ENCODE peak calls at places on chromosomes 1 and 21, in eight cellular contexts. One of them, this sample, is unnamed.

GRCh38 chr1:6544831-6545230 is 9.5 kb downstream of the NOL9 start:
- DNase-seq in B cell: no peak
- DNase-seq in GM06990: no peak
- DNase-seq in cardiac fibroblast: peak; percentile 14
- DNase-seq in Panc1: no peak
- DNase-seq in lower lobe of right lung: no peak
- DNase-seq in foreskin fibroblast: peak; percentile 27
- DNase-seq in left lung: no peak
- DNase-seq in this sample: no peak

GRCh38 chr1:212514056-212514614 is 81.4 kb downstream of the NENF start:
- DNase-seq in left lung: peak; percentile 79
- DNase-seq in foreskin fibroblast: peak; percentile 28
- DNase-seq in Panc1: no peak
- DNase-seq in B cell: no peak
- DNase-seq in lower lobe of right lung: peak; percentile 60
- DNase-seq in GM06990: no peak
- DNase-seq in cardiac fibroblast: peak; percentile 35
- DNase-seq in this sample: no peak

GRCh38 chr1:36851087-36851486 is 183.2 kb downstream of the GRIK3 start:
- DNase-seq in left lung: no peak
- DNase-seq in Panc1: no peak
- DNase-seq in B cell: no peak
- DNase-seq in foreskin fibroblast: no peak
- DNase-seq in cardiac fibroblast: no peak
- DNase-seq in GM06990: no peak
- DNase-seq in lower lobe of right lung: no peak
- DNase-seq in this sample: no peak

GRCh38 chr21:25901580-25901979 is 166.8 kb downstream of the GABPA start:
- DNase-seq in GM06990: no peak
- DNase-seq in B cell: no peak
- DNase-seq in Panc1: no peak
- DNase-seq in foreskin fibroblast: peak; percentile 32
- DNase-seq in lower lobe of right lung: no peak
- DNase-seq in cardiac fibroblast: no peak
- DNase-seq in left lung: no peak
- DNase-seq in this sample: no peak

GRCh38 chr1:208177656-208178055 is 66.5 kb downstream of the PLXNA2 start:
- DNase-seq in left lung: no peak
- DNase-seq in GM06990: no peak
- DNase-seq in Panc1: no peak
- DNase-seq in lower lobe of right lung: no peak
- DNase-seq in cardiac fibroblast: no peak
- DNase-seq in foreskin fibroblast: no peak
- DNase-seq in B cell: no peak
- DNase-seq in this sample: peak; percentile 27

GRCh38 chr21:34022557-34023335 is 50.6 kb upstream of the MRPS6 start:
- DNase-seq in left lung: no peak
- DNase-seq in B cell: peak; percentile 60
- DNase-seq in lower lobe of right lung: peak; percentile 51
- DNase-seq in Panc1: no peak
- DNase-seq in cardiac fibroblast: no peak
- DNase-seq in foreskin fibroblast: peak; percentile 44
- DNase-seq in GM06990: peak; percentile 41
- DNase-seq in this sample: no peak

GRCh38 chr1:6300342-6301141 is 39.6 kb upstream of the GPR153 start:
- DNase-seq in left lung: no peak
- DNase-seq in cardiac fibroblast: no peak
- DNase-seq in foreskin fibroblast: no peak
- DNase-seq in GM06990: no peak
- DNase-seq in lower lobe of right lung: no peak
- DNase-seq in Panc1: no peak
- DNase-seq in B cell: no peak
- DNase-seq in this sample: no peak

GRCh38 chr1:66557157-66557556 is 23.2 kb downstream of the SGIP1 start:
- DNase-seq in B cell: no peak
- DNase-seq in lower lobe of right lung: no peak
- DNase-seq in left lung: no peak
- DNase-seq in foreskin fibroblast: peak; percentile 62
- DNase-seq in Panc1: no peak
- DNase-seq in GM06990: no peak
- DNase-seq in cardiac fibroblast: no peak
- DNase-seq in this sample: no peak

GRCh38 chr21:15667010-15667409 is 62.8 kb upstream of the USP25 start:
- DNase-seq in GM06990: no peak
- DNase-seq in cardiac fibroblast: peak; percentile 46
- DNase-seq in lower lobe of right lung: no peak
- DNase-seq in left lung: no peak
- DNase-seq in B cell: no peak
- DNase-seq in Panc1: no peak
- DNase-seq in foreskin fibroblast: peak; percentile 64
- DNase-seq in this sample: no peak

GRCh38 chr21:45376459-45377324 is 28.3 kb upstream of the COL18A1 start:
- DNase-seq in lower lobe of right lung: peak; percentile 15
- DNase-seq in cardiac fibroblast: no peak
- DNase-seq in B cell: no peak
- DNase-seq in foreskin fibroblast: no peak
- DNase-seq in GM06990: no peak
- DNase-seq in Panc1: no peak
- DNase-seq in left lung: peak; percentile 44
- DNase-seq in this sample: no peak

GRCh38 chr1:21205416-21205815 is 28.7 kb upstream of the EIF4G3 start:
- DNase-seq in lower lobe of right lung: no peak
- DNase-seq in Panc1: no peak
- DNase-seq in left lung: no peak
- DNase-seq in cardiac fibroblast: no peak
- DNase-seq in B cell: no peak
- DNase-seq in foreskin fibroblast: no peak
- DNase-seq in GM06990: no peak
- DNase-seq in this sample: no peak

GRCh38 chr1:8976896-8977295 is 31.2 kb downstream of the CA6 start:
- DNase-seq in cardiac fibroblast: no peak
- DNase-seq in Panc1: no peak
- DNase-seq in lower lobe of right lung: no peak
- DNase-seq in left lung: no peak
- DNase-seq in foreskin fibroblast: no peak
- DNase-seq in GM06990: no peak
- DNase-seq in B cell: no peak
- DNase-seq in this sample: no peak
- TF ChIP-seq CTCF in cardiac fibroblast: no peak
- TF ChIP-seq CTCF in Panc1: no peak
- TF ChIP-seq CTCF in lower lobe of right lung: no peak
- TF ChIP-seq CTCF in left lung: no peak
- TF ChIP-seq CTCF in foreskin fibroblast: no peak
- TF ChIP-seq CTCF in GM06990: no peak
- TF ChIP-seq CTCF in B cell: no peak
- TF ChIP-seq CTCF in this sample: no peak

GRCh38 chr1:112803906-112804762 is 89.0 kb upstream of the PPM1J start:
- DNase-seq in left lung: peak; percentile 86
- DNase-seq in cardiac fibroblast: peak; percentile 83
- DNase-seq in foreskin fibroblast: peak; percentile 90
- DNase-seq in B cell: peak; percentile 51
- DNase-seq in Panc1: peak; percentile 43
- DNase-seq in GM06990: peak; percentile 46
- DNase-seq in lower lobe of right lung: peak; percentile 76
- DNase-seq in this sample: peak; percentile 83
- TF ChIP-seq CTCF in left lung: peak; percentile 53
- TF ChIP-seq CTCF in cardiac fibroblast: peak; percentile 95
- TF ChIP-seq CTCF in foreskin fibroblast: peak; percentile 91
- TF ChIP-seq CTCF in B cell: peak; percentile 53
- TF ChIP-seq CTCF in Panc1: peak; percentile 89
- TF ChIP-seq CTCF in GM06990: peak; percentile 91
- TF ChIP-seq CTCF in lower lobe of right lung: peak; percentile 72
- TF ChIP-seq CTCF in this sample: peak; percentile 97

GRCh38 chr1:100953915-100954314 is 58.0 kb downstream of the SLC30A7 start:
- DNase-seq in foreskin fibroblast: no peak
- DNase-seq in GM06990: no peak
- DNase-seq in B cell: no peak
- DNase-seq in cardiac fibroblast: no peak
- DNase-seq in Panc1: no peak
- DNase-seq in left lung: no peak
- DNase-seq in lower lobe of right lung: no peak
- DNase-seq in this sample: no peak
- TF ChIP-seq CTCF in foreskin fibroblast: no peak
- TF ChIP-seq CTCF in GM06990: no peak
- TF ChIP-seq CTCF in B cell: no peak
- TF ChIP-seq CTCF in cardiac fibroblast: no peak
- TF ChIP-seq CTCF in Panc1: no peak
- TF ChIP-seq CTCF in left lung: no peak
- TF ChIP-seq CTCF in lower lobe of right lung: no peak
- TF ChIP-seq CTCF in this sample: no peak

GRCh38 chr1:161159915-161160248 is 582 bp downstream of the USP21 start:
- DNase-seq in B cell: no peak
- DNase-seq in GM06990: no peak
- DNase-seq in foreskin fibroblast: no peak
- DNase-seq in Panc1: no peak
- DNase-seq in left lung: no peak
- DNase-seq in cardiac fibroblast: no peak
- DNase-seq in lower lobe of right lung: no peak
- DNase-seq in this sample: no peak

GRCh38 chr1:161157867-161158266 is 1.4 kb upstream of the USP21 start:
- DNase-seq in GM06990: no peak
- DNase-seq in lower lobe of right lung: no peak
- DNase-seq in left lung: no peak
- DNase-seq in B cell: no peak
- DNase-seq in cardiac fibroblast: no peak
- DNase-seq in foreskin fibroblast: no peak
- DNase-seq in Panc1: no peak
- DNase-seq in this sample: no peak

GRCh38 chr1:161160763-161161162 is 1.5 kb downstream of the USP21 start:
- DNase-seq in lower lobe of right lung: no peak
- DNase-seq in left lung: no peak
- DNase-seq in GM06990: no peak
- DNase-seq in B cell: no peak
- DNase-seq in foreskin fibroblast: no peak
- DNase-seq in cardiac fibroblast: no peak
- DNase-seq in Panc1: no peak
- DNase-seq in this sample: no peak

GRCh38 chr1:161158316-161159016 is 834 bp upstream of the USP21 start:
- DNase-seq in lower lobe of right lung: no peak
- DNase-seq in cardiac fibroblast: no peak
- DNase-seq in GM06990: no peak
- DNase-seq in foreskin fibroblast: no peak
- DNase-seq in left lung: no peak
- DNase-seq in B cell: no peak
- DNase-seq in Panc1: no peak
- DNase-seq in this sample: no peak

DNA sequence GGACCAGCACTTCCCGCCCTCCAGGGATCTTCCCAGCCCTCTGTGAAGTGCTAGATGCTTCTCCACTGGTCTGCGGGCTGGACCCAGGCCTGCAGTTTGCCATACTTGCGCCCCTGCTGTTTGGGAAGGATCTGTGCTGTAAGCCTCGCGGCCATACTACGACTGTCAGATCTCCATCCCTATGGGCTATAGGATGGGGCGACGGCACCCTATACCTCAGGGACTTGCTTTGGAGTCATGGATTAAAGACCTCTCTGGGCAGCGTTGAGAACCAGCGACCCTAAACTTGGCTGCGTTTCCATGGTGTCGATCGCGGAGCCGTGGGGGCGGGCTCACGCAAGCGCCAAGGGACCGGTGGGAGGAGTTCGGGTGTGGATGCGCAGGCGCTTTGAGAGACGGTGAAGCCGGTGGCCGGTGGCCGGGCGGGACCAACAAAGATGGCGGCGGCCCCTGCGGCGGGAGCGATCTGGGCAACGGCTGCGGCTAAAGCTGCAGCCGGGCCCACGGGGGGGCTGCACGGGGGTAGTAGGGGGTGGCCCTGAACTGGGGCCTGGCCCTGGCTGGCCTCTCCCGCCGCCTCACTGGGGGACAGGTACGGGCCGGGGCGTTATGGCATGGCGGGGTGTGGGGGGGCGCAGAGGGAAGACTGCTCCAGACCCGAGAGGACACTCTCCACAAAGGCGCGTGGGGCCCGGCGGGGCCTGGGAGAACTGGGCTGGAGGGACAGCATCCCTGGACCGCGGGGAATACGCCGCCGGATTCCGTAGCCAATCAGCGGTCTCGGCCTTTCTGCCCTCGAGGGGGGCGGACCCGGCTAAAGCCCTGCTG is at the start of gene USP21:
- DNase-seq in lower lobe of right lung: peak; percentile 94
- DNase-seq in cardiac fibroblast: peak; percentile 92
- DNase-seq in left lung: peak; percentile 98
- DNase-seq in foreskin fibroblast: peak; percentile 96
- DNase-seq in B cell: peak; percentile 93
- DNase-seq in Panc1: peak; percentile 69
- DNase-seq in GM06990: peak; percentile 89
- DNase-seq in this sample: peak; percentile 96
- TF ChIP-seq CTCF in lower lobe of right lung: peak; percentile 9
- TF ChIP-seq CTCF in cardiac fibroblast: peak; percentile 67
- TF ChIP-seq CTCF in left lung: no peak
- TF ChIP-seq CTCF in foreskin fibroblast: peak; percentile 47
- TF ChIP-seq CTCF in B cell: no peak
- TF ChIP-seq CTCF in Panc1: peak; percentile 47
- TF ChIP-seq CTCF in GM06990: peak; percentile 24
- TF ChIP-seq CTCF in this sample: no peak

GRCh38 chr1:153355445-153356071 is 2.1 kb upstream of the S100A9 start:
- DNase-seq in cardiac fibroblast: peak; percentile 74
- DNase-seq in foreskin fibroblast: peak; percentile 72
- DNase-seq in Panc1: no peak
- DNase-seq in B cell: no peak
- DNase-seq in lower lobe of right lung: peak; percentile 90
- DNase-seq in left lung: peak; percentile 95
- DNase-seq in GM06990: no peak
- DNase-seq in this sample: peak; percentile 61
- TF ChIP-seq CTCF in cardiac fibroblast: peak; percentile 68
- TF ChIP-seq CTCF in foreskin fibroblast: peak; percentile 54
- TF ChIP-seq CTCF in Panc1: peak; percentile 88
- TF ChIP-seq CTCF in B cell: peak; percentile 16
- TF ChIP-seq CTCF in lower lobe of right lung: peak; percentile 50
- TF ChIP-seq CTCF in left lung: peak; percentile 30
- TF ChIP-seq CTCF in GM06990: peak; percentile 79
- TF ChIP-seq CTCF in this sample: peak; percentile 72

DNA sequence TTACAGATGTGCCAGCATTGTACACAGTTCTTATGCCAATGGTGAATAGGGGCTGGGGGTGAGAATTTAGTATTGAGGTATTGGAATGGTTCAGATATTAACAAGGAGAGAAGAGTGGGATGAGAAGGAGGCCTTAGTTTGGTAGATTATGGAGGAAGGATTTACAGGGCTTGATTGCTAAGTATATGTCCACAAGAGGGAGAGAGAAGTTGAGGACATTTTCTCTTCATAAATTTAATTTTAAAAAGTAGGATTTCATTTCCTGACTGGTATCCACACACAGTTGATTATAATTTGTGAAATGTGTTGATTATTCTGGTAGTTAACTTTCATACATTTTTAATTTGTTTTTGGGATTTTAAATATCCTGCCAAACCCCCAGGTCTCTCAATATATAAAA is 213.0 kb downstream of the ADGRL2 start:
- DNase-seq in lower lobe of right lung: no peak
- DNase-seq in foreskin fibroblast: no peak
- DNase-seq in Panc1: no peak
- DNase-seq in B cell: no peak
- DNase-seq in cardiac fibroblast: no peak
- DNase-seq in left lung: no peak
- DNase-seq in GM06990: no peak
- DNase-seq in this sample: no peak
- TF ChIP-seq CTCF in lower lobe of right lung: peak; percentile 11
- TF ChIP-seq CTCF in foreskin fibroblast: no peak
- TF ChIP-seq CTCF in Panc1: no peak
- TF ChIP-seq CTCF in B cell: no peak
- TF ChIP-seq CTCF in cardiac fibroblast: peak; percentile 21
- TF ChIP-seq CTCF in left lung: no peak
- TF ChIP-seq CTCF in GM06990: no peak
- TF ChIP-seq CTCF in this sample: no peak

GRCh38 chr21:18522181-18522771 is 118.7 kb upstream of the TMPRSS15 start:
- DNase-seq in foreskin fibroblast: no peak
- DNase-seq in lower lobe of right lung: no peak
- DNase-seq in cardiac fibroblast: no peak
- DNase-seq in GM06990: no peak
- DNase-seq in B cell: no peak
- DNase-seq in Panc1: no peak
- DNase-seq in left lung: no peak
- DNase-seq in this sample: no peak
- TF ChIP-seq CTCF in foreskin fibroblast: no peak
- TF ChIP-seq CTCF in lower lobe of right lung: no peak
- TF ChIP-seq CTCF in cardiac fibroblast: no peak
- TF ChIP-seq CTCF in GM06990: no peak
- TF ChIP-seq CTCF in B cell: peak; percentile 8
- TF ChIP-seq CTCF in Panc1: no peak
- TF ChIP-seq CTCF in left lung: no peak
- TF ChIP-seq CTCF in this sample: no peak

This sample was measured in GM10248.